ENCODE peak calls at places on chromosome 11, in eight cellular contexts. O is endothelial cell of umbilical vein, V is HCT116, Q is HepG2, U is GM23338, W is K562, N is GM12878, M is H1. P is an unnamed sample.

GRCh38 chr11:125262825-125263218 is 98.3 kb downstream of the PKNOX2 start:
- DNase-seq in O (no peak), V (no peak), Q (no peak), U (no peak), W (no peak), N (no peak), M (peak; percentile 68), P (no peak)

GRCh38 chr11:12123799-12124198 is 13.4 kb downstream of the MICAL2 start:
- DNase-seq in O (no peak), V (no peak), Q (no peak), U (no peak), W (no peak), N (no peak), M (no peak), P (no peak)

GRCh38 chr11:95584180-95584579 is 205.4 kb downstream of the FAM76B start:
- DNase-seq in O (no peak), V (no peak), Q (no peak), U (no peak), W (no peak), N (no peak), M (no peak), P (no peak)

GRCh38 chr11:74493816-74494630 is 499 bp upstream of the LIPT2 start:
- DNase-seq in O (no peak), V (peak; percentile 22), Q (no peak), U (peak; percentile 34), W (no peak), N (peak; percentile 2), M (no peak), P (no peak)

GRCh38 chr11:43508511-43508918 is 149.8 kb downstream of the TTC17 start:
- DNase-seq in O (no peak), V (no peak), Q (no peak), U (no peak), W (no peak), N (no peak), M (no peak), P (no peak)

GRCh38 chr11:43579171-43579918 is 101.2 kb upstream of the HSD17B12 start:
- DNase-seq in O (peak; percentile 51), V (no peak), Q (no peak), U (peak; percentile 85), W (peak; percentile 41), N (no peak), M (peak; percentile 86), P (no peak)

GRCh38 chr11:112526699-112527410 is 266.2 kb upstream of the PLET1 start:
- DNase-seq in O (no peak), V (no peak), Q (no peak), U (no peak), W (no peak), N (no peak), M (no peak), P (no peak)

GRCh38 chr11:12137938-12138731 is 27.7 kb downstream of the MICAL2 start:
- DNase-seq in O (peak; percentile 82), V (no peak), Q (no peak), U (no peak), W (no peak), N (no peak), M (no peak), P (no peak)

GRCh38 chr11:109423860-109424190 is 1.8 kb downstream of the C11orf87 start:
- DNase-seq in O (no peak), V (no peak), Q (no peak), U (peak; percentile 9), W (no peak), N (no peak), M (no peak), P (no peak)

GRCh38 chr11:19891050-19891449 is 178.4 kb downstream of the NAV2 start:
- DNase-seq in O (no peak), V (no peak), Q (no peak), U (no peak), W (no peak), N (no peak), M (no peak), P (no peak)

GRCh38 chr11:47204633-47204989 is 10.2 kb upstream of the DDB2 start:
- DNase-seq in O (no peak), V (no peak), Q (no peak), U (peak; percentile 49), W (peak; percentile 13), N (no peak), M (no peak), P (no peak)

GRCh38 chr11:84316866-84317560 is 1030.8 kb upstream of the CCDC90B start:
- DNase-seq in O (no peak), V (no peak), Q (no peak), U (peak; percentile 15), W (no peak), N (no peak), M (no peak), P (no peak)

DNA sequence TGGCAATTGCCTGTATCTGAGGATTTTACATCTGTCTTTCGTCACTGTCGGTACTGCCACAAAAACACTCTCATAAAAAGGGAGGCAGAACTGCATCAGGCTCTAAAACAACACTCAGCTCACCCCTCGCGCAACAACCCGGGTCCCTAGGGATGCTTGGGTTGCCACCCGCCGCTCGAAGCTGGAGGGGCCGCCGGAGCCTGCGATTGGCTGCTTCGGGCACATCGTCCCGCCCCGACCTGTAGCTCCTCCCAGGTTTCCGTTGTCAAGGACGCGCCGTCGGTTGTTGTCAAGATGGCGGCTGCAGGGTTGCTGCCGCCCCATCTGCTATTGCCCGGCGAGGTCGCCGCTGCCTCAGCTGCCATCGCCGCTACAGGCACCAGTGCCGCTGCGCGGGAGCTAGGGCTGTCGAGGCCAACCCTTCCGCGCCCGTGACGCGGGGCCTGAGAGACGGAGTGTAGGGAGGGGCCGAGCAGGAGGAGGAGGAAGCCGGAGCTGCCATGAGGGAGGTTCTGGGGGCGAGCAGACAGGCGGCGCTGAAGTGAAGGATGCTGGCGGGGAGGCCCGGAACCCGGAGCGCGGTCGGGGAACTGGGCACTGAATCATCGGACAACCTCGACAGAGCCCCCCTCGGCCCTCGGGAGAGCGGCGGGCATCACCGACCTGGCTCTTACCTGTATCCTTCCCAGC is at the start of gene CEP126:
- DNase-seq in O (peak; percentile 99), V (peak; percentile 81), Q (peak; percentile 84), U (peak; percentile 97), W (peak; percentile 89), N (peak; percentile 32), M (peak; percentile 97), P (peak; percentile 37)
- TF ChIP-seq POLR2AphosphoS5 in O (peak; percentile 86), V (peak; percentile 63), Q (no peak), U (peak; percentile 50), W (no peak), N (no peak), M (no peak), P (peak; percentile 33)

GRCh38 chr11:34616086-34616485 is 4.8 kb upstream of the EHF start:
- DNase-seq in O (no peak), V (no peak), Q (no peak), U (no peak), W (no peak), N (no peak), M (no peak), P (no peak)
- TF ChIP-seq EZH2 in O (no peak), V (no peak), Q (no peak), U (no peak), W (no peak), N (no peak), M (no peak), P (no peak)

DNA sequence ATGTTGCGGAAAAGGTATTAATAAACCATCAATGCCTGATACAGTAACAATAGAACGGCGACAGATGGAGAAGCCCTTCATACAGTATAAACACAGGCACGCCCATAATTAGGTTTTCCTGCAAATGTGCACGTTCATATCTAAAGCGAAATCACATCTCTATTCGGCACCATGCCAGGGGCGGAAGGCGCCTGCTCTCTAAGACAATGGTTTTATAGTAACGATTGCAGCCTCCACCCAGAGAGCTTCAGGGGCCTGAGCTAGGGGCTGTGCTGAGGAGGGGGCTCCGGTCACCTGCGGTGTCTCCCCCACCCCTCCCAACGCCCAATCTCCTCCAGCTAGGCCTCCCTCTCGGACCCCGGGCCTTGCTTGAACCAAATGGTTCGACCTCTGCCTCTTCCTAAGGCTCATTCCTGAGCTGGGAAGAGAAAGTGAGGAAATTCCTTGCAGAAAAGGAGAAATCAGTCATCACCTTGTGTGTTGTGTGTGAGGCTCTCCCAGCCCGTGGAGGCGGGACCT is 9.6 kb downstream of the KRTAP5-5 start:
- DNase-seq in O (peak; percentile 56), V (no peak), Q (no peak), U (no peak), W (no peak), N (no peak), M (no peak), P (peak; percentile 1)
- TF ChIP-seq POLR2AphosphoS5 in O (no peak), V (no peak), Q (no peak), U (no peak), W (no peak), N (no peak), M (no peak), P (no peak)

GRCh38 chr11:2884424-2884815 is 1.2 kb downstream of the CDKN1C start:
- DNase-seq in O (peak; percentile 46), V (no peak), Q (no peak), U (no peak), W (peak; percentile 66), N (no peak), M (no peak), P (no peak)

GRCh38 chr11:2885017-2885675 is 429 bp downstream of the CDKN1C start:
- DNase-seq in O (peak; percentile 42), V (no peak), Q (no peak), U (peak; percentile 73), W (peak; percentile 76), N (no peak), M (no peak), P (no peak)

GRCh38 chr11:2885676-2886081 is at the start of gene CDKN1C:
- DNase-seq in O (peak; percentile 88), V (peak; percentile 59), Q (no peak), U (peak; percentile 88), W (peak; percentile 93), N (no peak), M (peak; percentile 87), P (no peak)

GRCh38 chr11:2882681-2883110 is 2.9 kb downstream of the CDKN1C start:
- DNase-seq in O (no peak), V (no peak), Q (no peak), U (peak; percentile 50), W (no peak), N (no peak), M (no peak), P (no peak)

GRCh38 chr11:2883717-2884423 is 1.7 kb downstream of the CDKN1C start:
- DNase-seq in O (peak; percentile 21), V (no peak), Q (no peak), U (peak; percentile 64), W (peak; percentile 65), N (no peak), M (no peak), P (no peak)
- TF ChIP-seq EZH2 in O (peak; percentile 93), V (no peak), Q (no peak), U (peak; percentile 78), W (no peak), N (no peak), M (no peak), P (no peak)

GRCh38 chr11:73307323-73308002 is 613 bp upstream of the ARHGEF17 start:
- DNase-seq in O (peak; percentile 99), V (peak; percentile 95), Q (peak; percentile 95), U (peak; percentile 99), W (peak; percentile 94), N (peak; percentile 75), M (peak; percentile 99), P (peak; percentile 93)
- TF ChIP-seq POLR2AphosphoS5 in O (peak; percentile 64), V (peak; percentile 83), Q (peak; percentile 61), U (no peak), W (no peak), N (no peak), M (no peak), P (peak; percentile 49)